ENCODE peak calls at places on chromosomes 13 and 19, in five cellular contexts. T is uterus, Z is psoas muscle, B is OCI-LY7, U is Caco-2. O is an unnamed sample.

GRCh38 chr13:71005919-71006318 is 861.1 kb downstream of the DACH1 start:
- DNase-seq in T (no peak), Z (no peak), B (no peak), U (no peak), O (no peak)

GRCh38 chr19:8224394-8225145 is 15.4 kb downstream of the CERS4 start:
- DNase-seq in T (peak; percentile 35), Z (peak; percentile 68), B (no peak), U (no peak), O (no peak)

GRCh38 chr19:10892256-10892655 is 20.9 kb downstream of the CARM1 start:
- DNase-seq in T (no peak), Z (peak; percentile 76), B (no peak), U (no peak), O (no peak)

GRCh38 chr13:73059460-73060250 is 850 bp downstream of the KLF5 start:
- DNase-seq in T (peak; percentile 31), Z (peak; percentile 58), B (peak; percentile 20), U (peak; percentile 83), O (peak; percentile 66)

GRCh38 chr13:23966691-23967615 is 69.7 kb upstream of the C1QTNF9B start:
- DNase-seq in T (no peak), Z (no peak), B (no peak), U (no peak), O (no peak)

GRCh38 chr13:28655566-28655965 is 3.4 kb upstream of the POMP start:
- DNase-seq in T (no peak), Z (no peak), B (no peak), U (no peak), O (no peak)

GRCh38 chr19:42965204-42965603 is 28.2 kb upstream of the PSG7 start:
- DNase-seq in T (no peak), Z (no peak), B (no peak), U (no peak), O (no peak)

GRCh38 chr19:51600940-51601575 is 29.1 kb downstream of the SIGLEC5 start:
- DNase-seq in T (no peak), Z (no peak), B (no peak), U (no peak), O (no peak)

GRCh38 chr19:11435833-11436313 is 438 bp downstream of the PRKCSH start:
- DNase-seq in T (no peak), Z (no peak), B (peak; percentile 18), U (peak; percentile 54), O (no peak)

GRCh38 chr13:90365130-90365529 is 982.4 kb upstream of the MIR17HG start:
- DNase-seq in T (no peak), Z (no peak), B (no peak), U (no peak), O (no peak)

GRCh38 chr13:113917096-113917495 is 53.2 kb upstream of the GAS6 start:
- DNase-seq in T (peak; percentile 16), Z (no peak), B (no peak), U (no peak), O (peak; percentile 22)
- H3K36me3 ChIP-seq in T (no peaks in the 10 kb centered on the region), Z (no peaks in the 10 kb centered on the region), B (no peaks in the 10 kb centered on the region), U (no peaks in the 10 kb centered on the region), O (no peaks in the 10 kb centered on the region)

GRCh38 chr13:59392328-59392727 is 771.4 kb downstream of the DIAPH3 start:
- DNase-seq in T (no peak), Z (no peak), B (no peak), U (no peak), O (no peak)

GRCh38 chr13:59398127-59398526 is 765.6 kb downstream of the DIAPH3 start:
- DNase-seq in T (no peak), Z (no peak), B (no peak), U (no peak), O (no peak)

GRCh38 chr13:59398661-59399060 is 765.1 kb downstream of the DIAPH3 start:
- DNase-seq in T (no peak), Z (no peak), B (no peak), U (no peak), O (no peak)

GRCh38 chr13:59391696-59392095 is 772.0 kb downstream of the DIAPH3 start:
- DNase-seq in T (no peak), Z (no peak), B (peak; percentile 83), U (peak; percentile 57), O (peak; percentile 61)

GRCh38 chr13:59394526-59394925 is 769.2 kb downstream of the DIAPH3 start:
- DNase-seq in T (no peak), Z (no peak), B (no peak), U (no peak), O (no peak)
- H3K4me1 ChIP-seq in T (no peaks in the 10 kb centered on the region), Z (peaks cover 4% of the 10 kb centered on the region), B (peaks cover 4% of the 10 kb centered on the region), U (no peaks in the 10 kb centered on the region), O (peaks cover 4% of the 10 kb centered on the region)

GRCh38 chr13:36879218-36879938 is 40.7 kb downstream of the SMAD9 start:
- DNase-seq in T (no peak), Z (no peak), B (no peak), U (no peak), O (no peak)
- H3K36me3 ChIP-seq in T (no peaks in the 10 kb centered on the region), Z (peaks cover 19% of the 10 kb centered on the region), B (no peaks in the 10 kb centered on the region), U (no peaks in the 10 kb centered on the region), O (peaks cover 5% of the 10 kb centered on the region)

DNA sequence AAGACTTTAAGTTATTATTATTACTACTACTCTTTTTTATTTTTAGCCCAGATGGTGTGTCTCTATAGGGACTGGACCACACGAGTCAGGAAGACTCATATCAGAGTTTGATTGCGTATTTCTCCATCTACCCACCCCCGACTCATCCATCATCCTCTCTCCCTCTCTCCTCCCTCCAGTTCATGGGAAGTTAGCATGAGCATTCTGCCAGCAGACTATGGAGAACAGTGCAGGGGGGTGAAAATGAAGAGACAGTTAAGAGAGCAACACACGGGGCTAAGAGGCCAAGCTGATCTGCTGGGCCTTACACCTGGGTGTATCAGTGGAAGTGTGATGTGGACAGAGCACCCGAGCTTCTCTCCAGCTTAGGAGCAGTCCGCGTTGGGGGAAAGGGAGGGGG is 95.0 kb downstream of the UQCRFS1 start:
- DNase-seq in T (no peak), Z (no peak), B (no peak), U (no peak), O (no peak)
- H3K4me1 ChIP-seq in T (no peaks in the 10 kb centered on the region), Z (no peaks in the 10 kb centered on the region), B (no peaks in the 10 kb centered on the region), U (no peaks in the 10 kb centered on the region), O (no peaks in the 10 kb centered on the region)

GRCh38 chr19:3659746-3660112 is 33.1 kb upstream of the CACTIN start:
- DNase-seq in T (no peak), Z (no peak), B (no peak), U (no peak), O (no peak)

GRCh38 chr19:3660493-3661219 is 34.1 kb upstream of the CACTIN start:
- DNase-seq in T (no peak), Z (no peak), B (no peak), U (no peak), O (no peak)

GRCh38 chr19:3657395-3657769 is 30.8 kb upstream of the CACTIN start:
- DNase-seq in T (no peak), Z (no peak), B (no peak), U (no peak), O (no peak)

GRCh38 chr19:3658004-3658822 is 31.6 kb upstream of the CACTIN start:
- DNase-seq in T (no peak), Z (no peak), B (no peak), U (no peak), O (no peak)

GRCh38 chr19:3658823-3659745 is 32.5 kb upstream of the CACTIN start:
- DNase-seq in T (no peak), Z (no peak), B (no peak), U (no peak), O (no peak)
- H3K36me3 ChIP-seq in T (no peaks in the 10 kb centered on the region), Z (peaks cover 69% of the 10 kb centered on the region), B (peaks cover 11% of the 10 kb centered on the region), U (no peaks in the 10 kb centered on the region), O (peaks cover 6% of the 10 kb centered on the region)

DNA sequence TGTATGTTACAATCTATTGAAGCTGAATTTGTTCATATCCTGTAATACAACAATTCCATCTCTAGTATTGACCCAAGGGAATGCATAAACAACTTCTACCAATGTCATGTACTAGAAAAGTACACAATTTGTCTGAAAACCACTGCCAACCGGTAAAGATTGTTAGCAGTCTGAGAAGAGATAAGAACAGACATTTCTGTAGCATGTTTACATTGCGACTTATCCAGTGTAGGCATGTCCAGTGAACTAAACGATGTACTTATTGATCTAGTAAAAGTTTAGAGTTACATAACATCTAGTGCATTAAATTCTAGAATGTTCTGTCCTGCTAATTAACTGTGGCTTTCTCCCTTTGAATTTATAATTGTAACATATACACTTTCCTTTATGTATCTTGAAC is 425.9 kb downstream of the SLITRK6 start:
- DNase-seq in T (no peak), Z (no peak), B (no peak), U (no peak), O (no peak)
- H3K4me1 ChIP-seq in T (no peaks in the 10 kb centered on the region), Z (no peaks in the 10 kb centered on the region), B (peaks cover under 1% of the 10 kb centered on the region), U (peaks cover 24% of the 10 kb centered on the region), O (no peaks in the 10 kb centered on the region)

GRCh38 chr19:13954185-13954584 is 1.9 kb downstream of the DCAF15 start:
- DNase-seq in T (no peak), Z (no peak), B (no peak), U (no peak), O (no peak)
- H3K36me3 ChIP-seq in T (no peaks in the 10 kb centered on the region), Z (peaks cover 49% of the 10 kb centered on the region), B (peaks cover 45% of the 10 kb centered on the region), U (peaks cover 2% of the 10 kb centered on the region), O (peaks cover 34% of the 10 kb centered on the region)

O was measured in lung.